ENCODE peak calls at places on chromosomes 4 and X, in eight cellular contexts. E, O, I, A, G, Z, J and W are unnamed samples.

GRCh38 chrX:106039920-106040319 is 1.4 kb upstream of the SERPINA7 start:
- ATAC-seq in E (no peak), O (no peak), I (no peak), A (no peak), G (no peak), Z (no peak), J (no peak), W (no peak)

GRCh38 chr4:37757121-37757520 is 69.4 kb upstream of the PGM2 start:
- ATAC-seq in E (no peak), O (no peak), I (no peak), A (no peak), G (no peak), Z (no peak), J (no peak), W (no peak)

GRCh38 chrX:38192007-38192625 is 28.6 kb downstream of the SRPX start:
- ATAC-seq in E (no peak), O (no peak), I (no peak), A (no peak), G (peak), Z (no peak), J (no peak), W (no peak)

GRCh38 chrX:48636776-48637175 is 39.5 kb downstream of the WDR13 start:
- ATAC-seq in E (no peak), O (no peak), I (peak), A (no peak), G (no peak), Z (no peak), J (no peak), W (no peak)

GRCh38 chrX:8848921-8849320 is 47.7 kb upstream of the FAM9A start:
- ATAC-seq in E (no peak), O (no peak), I (no peak), A (no peak), G (no peak), Z (no peak), J (no peak), W (no peak)

GRCh38 chrX:111447298-111447697 is 35.3 kb upstream of the DCX start:
- ATAC-seq in E (no peak), O (no peak), I (no peak), A (no peak), G (no peak), Z (no peak), J (no peak), W (no peak)

GRCh38 chr4:101393256-101393655 is 45.9 kb upstream of the PPP3CA start:
- ATAC-seq in E (no peak), O (no peak), I (peak), A (no peak), G (no peak), Z (peak), J (no peak), W (peak)

GRCh38 chrX:25290132-25290531 is 274.4 kb upstream of the ARX start:
- ATAC-seq in E (no peak), O (no peak), I (no peak), A (no peak), G (no peak), Z (no peak), J (no peak), W (no peak)

GRCh38 chr4:155085843-155086530 is 122.4 kb upstream of the NPY2R start:
- ATAC-seq in E (no peak), O (no peak), I (no peak), A (no peak), G (no peak), Z (no peak), J (no peak), W (no peak)

GRCh38 chr4:22217480-22217879 is 268.9 kb upstream of the KCNIP4 start:
- ATAC-seq in E (no peak), O (no peak), I (no peak), A (no peak), G (no peak), Z (no peak), J (no peak), W (no peak)

GRCh38 chr4:37815591-37815990 is 10.9 kb upstream of the PGM2 start:
- ATAC-seq in E (no peak), O (no peak), I (no peak), A (peak), G (no peak), Z (no peak), J (no peak), W (no peak)

GRCh38 chr4:79584902-79585301 is 176.9 kb upstream of the GK2 start:
- ATAC-seq in E (peak), O (no peak), I (no peak), A (no peak), G (no peak), Z (no peak), J (no peak), W (no peak)

GRCh38 chr4:3498901-3499510 is 33.2 kb downstream of the LRPAP1 start:
- ATAC-seq in E (no peak), O (no peak), I (no peak), A (no peak), G (no peak), Z (no peak), J (no peak), W (no peak)